ENCODE peak calls at places on chromosomes 13 and 19, in four cellular contexts. A is K562, L is IMR-90, J is A549. K is an unnamed sample.

GRCh38 chr13:106159295-106160195 is 375.9 kb downstream of the EFNB2 start:
- DNase-seq in A (no peak), L (no peak), J (no peak), K (no peak)

GRCh38 chr19:34230833-34231232 is 23.5 kb upstream of the GARRE1 start:
- DNase-seq in A (no peak), L (no peak), J (no peak), K (no peak)

GRCh38 chr19:49403404-49404187 is 15.5 kb downstream of the KASH5 start:
- DNase-seq in A (no peak), L (peak), J (no peak), K (no peak)

GRCh38 chr19:31220540-31220939 is 128.7 kb downstream of the TSHZ3 start:
- DNase-seq in A (peak), L (no peak), J (no peak), K (no peak)

GRCh38 chr13:98157188-98157587 is 14.3 kb downstream of the FARP1 start:
- DNase-seq in A (no peak), L (peak), J (no peak), K (no peak)

GRCh38 chr13:80363890-80364503 is 23.1 kb upstream of the SPRY2 start:
- DNase-seq in A (peak), L (peak), J (no peak), K (no peak)

GRCh38 chr19:49896863-49897621 is at the start of gene IL4I1:
- DNase-seq in A (no peak), L (peak), J (no peak), K (peak)

GRCh38 chr13:36420437-36420891 is 11.8 kb upstream of the CCNA1 start:
- DNase-seq in A (peak), L (peak), J (peak), K (peak)

GRCh38 chr19:55437410-55437809 is 5.7 kb downstream of the SHISA7 start:
- DNase-seq in A (peak), L (peak), J (peak), K (no peak)

GRCh38 chr19:3537438-3538240 is 1.3 kb upstream of the TEKTIP1 start:
- DNase-seq in A (peak), L (no peak), J (no peak), K (no peak)

GRCh38 chr19:12996542-12997094 is 1.3 kb downstream of the NFIX start:
- DNase-seq in A (peak), L (peak), J (no peak), K (no peak)

GRCh38 chr13:85631801-85632200 is 167.4 kb downstream of the SLITRK6 start:
- DNase-seq in A (no peak), L (peak), J (no peak), K (no peak)

GRCh38 chr19:17602217-17602616 is 46.8 kb downstream of the COLGALT1 start:
- DNase-seq in A (no peak), L (no peak), J (no peak), K (no peak)

GRCh38 chr13:97116754-97117153 is 105.4 kb upstream of the MBNL2 start:
- DNase-seq in A (no peak), L (peak), J (no peak), K (no peak)

GRCh38 chr19:18194554-18195238 is 1.7 kb downstream of the MPV17L2 start:
- DNase-seq in A (peak), L (peak), J (no peak), K (no peak)

GRCh38 chr19:8609210-8610040 is 1.1 kb downstream of the ADAMTS10 start:
- DNase-seq in A (peak), L (peak), J (peak), K (no peak)

GRCh38 chr19:33393286-33394005 is 19.9 kb downstream of the CEBPG start:
- DNase-seq in A (no peak), L (no peak), J (no peak), K (no peak)

GRCh38 chr13:31731923-31732322 is 7.4 kb upstream of the RXFP2 start:
- DNase-seq in A (no peak), L (no peak), J (no peak), K (no peak)

GRCh38 chr13:114022309-114022669 is 48.4 kb upstream of the C13orf46 start:
- DNase-seq in A (no peak), L (no peak), J (no peak), K (no peak)

GRCh38 chr13:50594276-50594970 is 249.1 kb downstream of the DLEU7 start:
- DNase-seq in A (no peak), L (no peak), J (no peak), K (peak)

GRCh38 chr13:113393572-113394503 is 29.9 kb upstream of the GRTP1 start:
- DNase-seq in A (peak), L (peak), J (peak), K (peak)

GRCh38 chr13:49400755-49401659 is 42.9 kb downstream of the CAB39L start:
- DNase-seq in A (peak), L (peak), J (no peak), K (no peak)

GRCh38 chr19:46951236-46951986 is 68.2 kb upstream of the NPAS1 start:
- DNase-seq in A (no peak), L (peak), J (peak), K (no peak)

GRCh38 chr13:95195146-95195545 is 106.1 kb downstream of the ABCC4 start:
- DNase-seq in A (no peak), L (no peak), J (no peak), K (no peak)

GRCh38 chr13:80337011-80337688 is 3.8 kb downstream of the SPRY2 start:
- DNase-seq in A (no peak), L (no peak), J (no peak), K (no peak)

GRCh38 chr19:29771708-29772415 is 39.9 kb upstream of the CCNE1 start:
- DNase-seq in A (peak), L (peak), J (peak), K (no peak)

GRCh38 chr19:5586300-5587070 is 18.7 kb upstream of the TINCR start:
- DNase-seq in A (no peak), L (no peak), J (no peak), K (no peak)
- TF ChIP-seq BHLHE40 in A (no peak), L (no peak), J (no peak), K (no peak)

GRCh38 chr13:24680258-24680920 is at the start of gene ATP12A:
- DNase-seq in A (no peak), L (no peak), J (no peak), K (no peak)
- TF ChIP-seq RCOR1 in A (no peak), L (no peak), J (no peak), K (no peak)

GRCh38 chr19:1850809-1851544 is 2.7 kb upstream of the REXO1 start:
- DNase-seq in A (no peak), L (no peak), J (no peak), K (no peak)
- TF ChIP-seq BHLHE40 in A (no peak), L (no peak), J (no peak), K (no peak)

GRCh38 chr19:866769-867300 is 7.4 kb downstream of the CFD start:
- DNase-seq in A (no peak), L (no peak), J (no peak), K (no peak)
- TF ChIP-seq RCOR1 in A (no peak), L (no peak), J (no peak), K (no peak)

GRCh38 chr19:39078436-39079200 is 5.5 kb upstream of the ACP7 start:
- DNase-seq in A (no peak), L (peak), J (peak), K (no peak)
- TF ChIP-seq BHLHE40 in A (no peak), L (peak), J (no peak), K (no peak)

K was measured in GM12878.